ENCODE peak calls at places on chromosome 15, in four cellular contexts. O, M, J and F are unnamed samples.

GRCh38 chr15:26939398-26939797 is 31.6 kb upstream of the GABRG3 start:
- DNase-seq in J (no peak), O (no peak), M (no peak), F (no peak)

GRCh38 chr15:91803260-91803659 is 50.2 kb upstream of the SLCO3A1 start:
- DNase-seq in J (no peak), M (no peak), O (no peak), F (no peak)

GRCh38 chr15:81304226-81304625 is 19.7 kb downstream of the STARD5 start:
- DNase-seq in M (peak; percentile 40), O (no peak), J (no peak), F (no peak)

GRCh38 chr15:80958818-80959495 is 30.7 kb downstream of the MESD start:
- DNase-seq in O (peak; percentile 16), J (no peak), M (no peak), F (no peak)

GRCh38 chr15:34673241-34673640 is 81.6 kb downstream of the GJD2 start:
- DNase-seq in M (no peak), O (no peak), J (no peak), F (no peak)

GRCh38 chr15:82046668-82047492 is 1.1 kb upstream of the MEX3B start:
- DNase-seq in O (peak; percentile 96), J (no peak), M (peak; percentile 93), F (peak; percentile 90)

GRCh38 chr15:68536331-68537095 is 42.3 kb upstream of the CORO2B start:
- DNase-seq in J (no peak), M (no peak), O (no peak), F (no peak)

GRCh38 chr15:84761534-84762190 is 13.3 kb downstream of the ZNF592 start:
- DNase-seq in J (no peak), O (no peak), M (no peak), F (peak; percentile 24)

GRCh38 chr15:50685976-50686467 is 575 bp downstream of the TRPM7 start:
- DNase-seq in O (peak; percentile 82), M (peak; percentile 73), J (peak; percentile 5), F (peak; percentile 70)

GRCh38 chr15:58731756-58732535 is 17.6 kb downstream of the ADAM10 start:
- DNase-seq in O (no peak), J (no peak), M (no peak), F (no peak)

GRCh38 chr15:68816795-68817303 is 3.8 kb downstream of the ANP32A start:
- DNase-seq in O (no peak), M (no peak), J (no peak), F (no peak)

GRCh38 chr15:66409565-66410108 is 22.9 kb downstream of the MAP2K1 start:
- DNase-seq in J (no peak), O (no peak), M (no peak), F (no peak)
- H3K4me1 ChIP-seq in J (peaks cover 3% of the 10 kb centered on the region), O (no peaks in the 10 kb centered on the region), M (peaks cover 56% of the 10 kb centered on the region), F (peaks cover 74% of the 10 kb centered on the region)

GRCh38 chr15:60655252-60655651 is 176.3 kb upstream of the ICE2 start:
- DNase-seq in O (no peak), J (no peak), M (no peak), F (no peak)

GRCh38 chr15:60656491-60657284 is 177.7 kb upstream of the ICE2 start:
- DNase-seq in O (no peak), M (no peak), J (no peak), F (no peak)

GRCh38 chr15:60660290-60661051 is 181.5 kb upstream of the ICE2 start:
- DNase-seq in M (no peak), J (no peak), O (no peak), F (no peak)

GRCh38 chr15:60656041-60656440 is 177.1 kb upstream of the ICE2 start:
- DNase-seq in J (no peak), M (no peak), O (no peak), F (no peak)

GRCh38 chr15:60661075-60661645 is 182.2 kb upstream of the ICE2 start:
- DNase-seq in O (no peak), J (no peak), M (no peak), F (no peak)
- H3K27ac ChIP-seq in O (peak overlapping the region; percentile 39), J (no peak overlapping the region), M (peak overlapping the region; percentile 63), F (no peak overlapping the region)

GRCh38 chr15:31330836-31331235 is 4.2 kb downstream of the KLF13 start:
- DNase-seq in M (peak; percentile 68), J (no peak), O (no peak), F (no peak)

GRCh38 chr15:31330111-31330785 is 3.6 kb downstream of the KLF13 start:
- DNase-seq in J (no peak), M (no peak), O (no peak), F (no peak)

GRCh38 chr15:31332020-31332680 is 5.5 kb downstream of the KLF13 start:
- DNase-seq in J (no peak), M (no peak), O (no peak), F (no peak)

GRCh38 chr15:31332681-31333071 is 6.0 kb downstream of the KLF13 start:
- DNase-seq in O (no peak), M (no peak), J (no peak), F (no peak)

DNA sequence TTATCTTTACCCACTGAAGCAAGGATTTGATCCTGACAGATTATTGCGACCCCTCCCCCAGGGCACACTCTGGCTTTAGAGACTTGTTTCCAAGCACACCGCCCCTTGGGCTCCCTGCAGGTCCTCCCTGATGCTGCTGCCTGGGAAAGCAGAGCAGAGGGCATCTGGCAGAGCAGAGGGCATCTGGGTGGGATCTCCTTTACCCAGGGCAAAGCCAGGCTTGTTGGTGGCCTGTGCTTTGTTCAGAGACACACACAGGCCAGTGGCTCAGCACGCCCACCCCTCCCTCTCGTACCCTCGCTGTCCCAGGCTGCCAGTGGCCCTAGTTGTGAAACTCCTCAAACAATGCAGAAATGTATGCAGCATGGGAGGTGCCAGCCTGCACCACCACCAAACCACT is 4.8 kb downstream of the KLF13 start:
- DNase-seq in M (no peak), J (no peak), O (no peak), F (no peak)
- H3K4me1 ChIP-seq in M (peaks cover 84% of the 10 kb centered on the region), J (peaks cover 6% of the 10 kb centered on the region), O (no peaks in the 10 kb centered on the region), F (peaks cover 76% of the 10 kb centered on the region)

DNA sequence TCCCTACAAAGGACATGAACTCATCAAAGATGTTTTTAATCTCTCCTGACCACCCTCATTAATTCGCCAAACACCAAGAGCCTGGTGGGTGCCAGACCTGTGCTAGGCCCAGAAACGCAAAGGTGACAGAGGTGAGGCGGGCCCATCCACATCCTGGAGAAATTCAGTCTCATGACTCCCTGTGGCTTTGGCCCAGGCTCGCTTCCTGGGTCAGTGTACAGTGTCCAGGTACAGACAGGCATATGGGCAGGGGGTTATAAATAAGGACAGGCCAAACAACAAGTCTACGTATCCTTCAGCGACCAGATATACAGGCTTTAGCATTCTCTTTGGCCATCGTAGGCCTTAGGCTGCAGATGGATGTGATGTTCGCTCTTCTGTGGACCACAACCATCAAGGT is 945 bp upstream of the PLA2G4F start:
- DNase-seq in J (no peak), O (no peak), M (no peak), F (no peak)
- H3K27ac ChIP-seq in J (no peak overlapping the region), O (no peak overlapping the region), M (no peak overlapping the region), F (no peak overlapping the region)

GRCh38 chr15:90394074-90394473 is 6.0 kb downstream of the IQGAP1 start:
- DNase-seq in O (no peak), J (no peak), M (no peak), F (no peak)
- H3K4me1 ChIP-seq in O (no peaks in the 10 kb centered on the region), J (peaks cover 7% of the 10 kb centered on the region), M (peaks cover 96% of the 10 kb centered on the region), F (peaks cover 90% of the 10 kb centered on the region)